ENCODE peak calls at places on chromosomes 11 and 22, in seven cellular contexts. E, I, Z, Y, Q, K and H are unnamed samples.

GRCh38 chr11:73578786-73579185 is 19.1 kb downstream of the FAM168A start:
- DNase-seq in I (no peak), Z (no peak), Y (no peak), K (no peak), E (no peak), Q (peak), H (no peak)

GRCh38 chr11:406796-407650 is 7.8 kb downstream of the SIGIRR start:
- DNase-seq in E (peak), I (peak), Y (peak), Q (peak), Z (peak), K (peak), H (no peak)

GRCh38 chr11:90532125-90532524 is 309.3 kb upstream of the CHORDC1 start:
- DNase-seq in E (no peak), I (no peak), Y (no peak), Q (no peak), K (no peak), Z (no peak), H (no peak)

GRCh38 chr22:50271519-50271970 is 1.4 kb upstream of the MAPK11 start:
- DNase-seq in Q (peak), I (peak), Y (peak), K (no peak), E (peak), Z (peak), H (no peak)

GRCh38 chr11:64340671-64341335 is 799 bp downstream of the CCDC88B start:
- DNase-seq in E (peak), Z (peak), K (no peak), Y (peak), I (no peak), Q (peak), H (no peak)

GRCh38 chr11:10722307-10722706 is 28.7 kb upstream of the CTR9 start:
- DNase-seq in Q (no peak), E (no peak), K (no peak), Y (no peak), I (no peak), Z (no peak), H (no peak)

GRCh38 chr11:121936375-121936774 is 179.6 kb downstream of the BLID start:
- DNase-seq in K (no peak), Q (no peak), E (no peak), Z (peak), I (no peak), Y (no peak), H (no peak)

GRCh38 chr11:68659158-68659921 is 25.0 kb upstream of the GAL start:
- DNase-seq in Q (peak), I (peak), E (no peak), Z (peak), K (peak), Y (peak), H (no peak)

GRCh38 chr11:74371269-74372039 is 26.8 kb downstream of the PGM2L1 start:
- DNase-seq in Y (no peak), Q (peak), Z (no peak), K (no peak), I (no peak), E (no peak), H (no peak)